ENCODE peak calls at places on chromosomes 16 and 17, in five cellular contexts. P is RWPE2, L is fibroblast of lung, Q is glutamatergic neuron, W is progenitor cell of endocrine pancreas. X is an unnamed sample.

GRCh38 chr17:34721326-34721725 is 141.9 kb downstream of the TMEM132E start:
- DNase-seq in L (no peak), Q (no peak), W (no peak), P (no peak), X (no peak)

GRCh38 chr17:79459846-79460245 is 151.0 kb downstream of the RBFOX3 start:
- DNase-seq in Q (no peak), W (no peak), L (no peak), P (no peak), X (no peak)

GRCh38 chr17:77645441-77646430 is 312.8 kb upstream of the TNRC6C start:
- DNase-seq in W (no peak), P (no peak), Q (no peak), L (peak), X (no peak)

GRCh38 chr16:16881771-16882170 is 502.8 kb downstream of the NPIPA7 start:
- DNase-seq in P (no peak), Q (peak), W (no peak), L (no peak), X (no peak)

GRCh38 chr17:77353684-77354419 is 213.1 kb downstream of the SEC14L1 start:
- DNase-seq in L (no peak), W (no peak), P (no peak), Q (no peak), X (no peak)

GRCh38 chr16:1706386-1707192 is 594 bp downstream of the MAPK8IP3 start:
- DNase-seq in W (no peak), Q (peak), L (peak), P (no peak), X (no peak)

GRCh38 chr17:77420804-77421634 is 280.2 kb downstream of the SEC14L1 start:
- DNase-seq in W (no peak), P (no peak), L (peak), Q (peak), X (no peak)

GRCh38 chr16:69187387-69187890 is 475 bp downstream of the SNTB2 start:
- DNase-seq in Q (peak), W (peak), L (peak), P (no peak), X (peak)

GRCh38 chr17:82494236-82495055 is 25.1 kb upstream of the FOXK2 start:
- DNase-seq in Q (peak), P (no peak), L (peak), W (peak), X (peak)
- TF ChIP-seq CTCF in Q (peak), P (peak), L (peak), W (peak), X (peak)

DNA sequence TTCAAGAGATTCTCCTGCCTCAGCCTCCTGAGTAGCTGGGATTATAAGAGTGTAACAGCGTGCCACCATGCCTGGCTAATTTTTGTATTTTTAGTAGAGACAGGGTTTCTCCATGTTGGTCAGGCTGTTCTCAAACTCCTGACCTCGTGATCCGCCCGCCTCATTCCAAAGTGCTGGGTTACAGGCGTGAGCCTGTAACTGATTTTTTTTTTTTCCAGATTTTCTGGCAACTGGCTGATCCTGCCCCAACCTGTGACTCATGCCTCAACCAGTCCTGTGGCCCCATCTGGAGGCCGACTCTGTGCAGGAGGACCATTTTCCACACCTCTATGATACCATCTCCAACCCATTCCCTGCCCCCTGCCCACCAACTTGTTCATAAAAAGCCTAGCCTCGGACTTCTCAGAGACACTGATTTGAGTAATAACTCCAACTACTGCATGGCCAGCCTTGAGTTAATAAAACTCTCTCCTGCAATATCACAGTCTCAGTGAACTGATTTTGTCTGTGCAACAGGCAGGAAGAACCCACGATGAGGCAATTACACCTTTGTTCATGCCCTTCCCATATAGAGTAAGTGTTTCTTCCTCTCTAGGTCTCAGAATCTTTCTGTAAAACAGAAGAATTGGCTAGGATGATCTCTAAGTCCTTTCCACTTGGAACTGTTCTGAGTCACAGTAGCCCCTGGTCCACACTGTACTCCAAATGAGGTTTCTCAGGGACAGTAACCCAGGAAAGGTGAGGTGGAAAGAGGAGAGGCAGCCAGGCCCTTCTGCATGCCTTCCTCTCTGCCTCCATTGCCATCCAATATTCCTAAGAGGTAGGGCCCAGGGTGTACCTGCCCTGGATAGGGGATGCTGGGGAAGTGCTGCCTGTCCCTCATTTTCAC is 8.8 kb upstream of the CNOT1 start:
- DNase-seq in Q (no peak), L (peak), P (peak), W (no peak), X (no peak)
- TF ChIP-seq CTCF in Q (no peak), L (peak), P (peak), W (no peak), X (no peak)

GRCh38 chr16:85861095-85861825 is 37.7 kb upstream of the IRF8 start:
- DNase-seq in W (no peak), L (no peak), Q (no peak), P (no peak), X (no peak)

GRCh38 chr16:85857406-85857805 is 41.6 kb upstream of the IRF8 start:
- DNase-seq in Q (no peak), L (no peak), W (no peak), P (no peak), X (peak)

GRCh38 chr16:85860413-85861094 is 38.4 kb upstream of the IRF8 start:
- DNase-seq in W (no peak), P (no peak), Q (no peak), L (no peak), X (peak)

GRCh38 chr16:85858984-85859817 is 39.8 kb upstream of the IRF8 start:
- DNase-seq in Q (no peak), L (no peak), W (no peak), P (no peak), X (no peak)

GRCh38 chr16:85859818-85860125 is 39.2 kb upstream of the IRF8 start:
- DNase-seq in P (no peak), W (no peak), L (no peak), Q (no peak), X (peak)
- TF ChIP-seq CTCF in P (no peak), W (no peak), L (no peak), Q (no peak), X (no peak)

GRCh38 chr16:77912617-77913016 is 109.7 kb upstream of the CLEC3A start:
- DNase-seq in L (no peak), Q (no peak), W (no peak), P (no peak), X (no peak)
- TF ChIP-seq CTCF in L (no peak), Q (no peak), W (no peak), P (no peak), X (no peak)

X was measured in mesothelial cell of epicardium.